ENCODE peak calls at places on chromosomes 16 and 17, in six cellular contexts. One of them, this sample, is unnamed. For H3K4me1 and H3K27me3, the result is how much of the 10 kb centered on the place peaks cover.

GRCh38 chr16:7367309-7367708 is 34.7 kb downstream of the RBFOX1 start:
- DNase-seq in keratinocyte: no peak
- DNase-seq in GM12878: no peak
- DNase-seq in hepatocyte: no peak
- DNase-seq in uterus: no peak
- DNase-seq in left lung: no peak
- DNase-seq in this sample: no peak

GRCh38 chr17:63960006-63960405 is 12.7 kb downstream of the SCN4A start:
- DNase-seq in keratinocyte: no peak
- DNase-seq in GM12878: no peak
- DNase-seq in hepatocyte: no peak
- DNase-seq in uterus: no peak
- DNase-seq in left lung: no peak
- DNase-seq in this sample: no peak

GRCh38 chr17:76075364-76076099 is 951 bp downstream of the GALR2 start:
- DNase-seq in keratinocyte: no peak
- DNase-seq in GM12878: no peak
- DNase-seq in hepatocyte: no peak
- DNase-seq in uterus: no peak
- DNase-seq in left lung: no peak
- DNase-seq in this sample: no peak

GRCh38 chr17:9329251-9329921 is 246.2 kb downstream of the STX8 start:
- DNase-seq in keratinocyte: no peak
- DNase-seq in GM12878: no peak
- DNase-seq in hepatocyte: no peak
- DNase-seq in uterus: no peak
- DNase-seq in left lung: no peak
- DNase-seq in this sample: no peak

GRCh38 chr16:71484006-71484893 is 4.9 kb downstream of the ZNF19 start:
- DNase-seq in keratinocyte: peak
- DNase-seq in GM12878: peak
- DNase-seq in hepatocyte: peak
- DNase-seq in uterus: peak
- DNase-seq in left lung: peak
- DNase-seq in this sample: peak

GRCh38 chr16:83762141-83763024 is 45.4 kb upstream of the HSBP1 start:
- DNase-seq in keratinocyte: no peak
- DNase-seq in GM12878: no peak
- DNase-seq in hepatocyte: no peak
- DNase-seq in uterus: no peak
- DNase-seq in left lung: no peak
- DNase-seq in this sample: no peak

GRCh38 chr16:56300901-56301351 is 109.6 kb downstream of the GNAO1 start:
- DNase-seq in keratinocyte: no peak
- DNase-seq in GM12878: no peak
- DNase-seq in hepatocyte: no peak
- DNase-seq in uterus: no peak
- DNase-seq in left lung: no peak
- DNase-seq in this sample: no peak

GRCh38 chr17:63703029-63703428 is 3.1 kb upstream of the LIMD2 start:
- DNase-seq in keratinocyte: no peak
- DNase-seq in GM12878: no peak
- DNase-seq in hepatocyte: no peak
- DNase-seq in uterus: no peak
- DNase-seq in left lung: no peak
- DNase-seq in this sample: peak

GRCh38 chr17:10754109-10754508 is 24.3 kb upstream of the TMEM220 start:
- DNase-seq in keratinocyte: no peak
- DNase-seq in GM12878: no peak
- DNase-seq in hepatocyte: peak
- DNase-seq in uterus: no peak
- DNase-seq in left lung: no peak
- DNase-seq in this sample: no peak

GRCh38 chr16:22123759-22124490 is 31.6 kb downstream of the VWA3A start:
- DNase-seq in keratinocyte: no peak
- DNase-seq in GM12878: no peak
- DNase-seq in hepatocyte: no peak
- DNase-seq in uterus: no peak
- DNase-seq in left lung: no peak
- DNase-seq in this sample: no peak

GRCh38 chr16:57994778-57995177 is 5.7 kb downstream of the ZNF319 start:
- DNase-seq in keratinocyte: no peak
- DNase-seq in GM12878: no peak
- DNase-seq in hepatocyte: peak
- DNase-seq in uterus: no peak
- DNase-seq in left lung: peak
- DNase-seq in this sample: peak

GRCh38 chr17:44375196-44376017 is 11.8 kb upstream of the FAM171A2 start:
- DNase-seq in keratinocyte: no peak
- DNase-seq in GM12878: no peak
- DNase-seq in hepatocyte: no peak
- DNase-seq in uterus: no peak
- DNase-seq in left lung: no peak
- DNase-seq in this sample: no peak

GRCh38 chr17:28057731-28058246 is 15.3 kb downstream of the NLK start:
- DNase-seq in keratinocyte: no peak
- DNase-seq in GM12878: peak
- DNase-seq in hepatocyte: peak
- DNase-seq in uterus: no peak
- DNase-seq in left lung: no peak
- DNase-seq in this sample: no peak

GRCh38 chr16:4987580-4988374 is 29.6 kb downstream of the SEC14L5 start:
- DNase-seq in keratinocyte: no peak
- DNase-seq in GM12878: no peak
- DNase-seq in hepatocyte: no peak
- DNase-seq in uterus: no peak
- DNase-seq in left lung: no peak
- DNase-seq in this sample: no peak

GRCh38 chr17:63954402-63955063 is 18.2 kb downstream of the SCN4A start:
- DNase-seq in keratinocyte: no peak
- DNase-seq in GM12878: no peak
- DNase-seq in hepatocyte: no peak
- DNase-seq in uterus: no peak
- DNase-seq in left lung: no peak
- DNase-seq in this sample: peak

GRCh38 chr16:20849587-20850390 is 43.5 kb downstream of the REXO5 start:
- DNase-seq in keratinocyte: no peak
- DNase-seq in GM12878: no peak
- DNase-seq in hepatocyte: peak
- DNase-seq in uterus: peak
- DNase-seq in left lung: no peak
- DNase-seq in this sample: peak

GRCh38 chr16:14003119-14003570 is 68.0 kb upstream of the MRTFB start:
- DNase-seq in keratinocyte: no peak
- DNase-seq in GM12878: no peak
- DNase-seq in hepatocyte: peak
- DNase-seq in uterus: peak
- DNase-seq in left lung: peak
- DNase-seq in this sample: peak

GRCh38 chr16:81239722-81240121 is 1.2 kb downstream of the BCO1 start:
- DNase-seq in keratinocyte: no peak
- DNase-seq in GM12878: no peak
- DNase-seq in hepatocyte: no peak
- DNase-seq in uterus: no peak
- DNase-seq in left lung: no peak
- DNase-seq in this sample: no peak

GRCh38 chr16:47060596-47060995 is 83.1 kb downstream of the NETO2 start:
- DNase-seq in keratinocyte: no peak
- DNase-seq in GM12878: no peak
- DNase-seq in hepatocyte: no peak
- DNase-seq in uterus: no peak
- DNase-seq in left lung: no peak
- DNase-seq in this sample: no peak

GRCh38 chr17:80457236-80457856 is 19.1 kb downstream of the NPTX1 start:
- DNase-seq in keratinocyte: no peak
- DNase-seq in GM12878: no peak
- DNase-seq in hepatocyte: no peak
- DNase-seq in uterus: no peak
- DNase-seq in left lung: peak
- DNase-seq in this sample: no peak

GRCh38 chr16:22191966-22192260 is 14.2 kb upstream of the EEF2K start:
- DNase-seq in keratinocyte: no peak
- DNase-seq in GM12878: no peak
- DNase-seq in hepatocyte: peak
- DNase-seq in uterus: no peak
- DNase-seq in left lung: no peak
- DNase-seq in this sample: no peak

GRCh38 chr17:5097101-5097834 is 14.4 kb downstream of the ZNF232 start:
- DNase-seq in keratinocyte: no peak
- DNase-seq in GM12878: no peak
- DNase-seq in hepatocyte: peak
- DNase-seq in uterus: peak
- DNase-seq in left lung: peak
- DNase-seq in this sample: peak

GRCh38 chr16:14179116-14179515 is 108.0 kb downstream of the MRTFB start:
- DNase-seq in keratinocyte: no peak
- DNase-seq in GM12878: no peak
- DNase-seq in hepatocyte: no peak
- DNase-seq in uterus: no peak
- DNase-seq in left lung: no peak
- DNase-seq in this sample: no peak

GRCh38 chr17:7139400-7139799 is 24.8 kb upstream of the ASGR2 start:
- DNase-seq in keratinocyte: no peak
- DNase-seq in GM12878: no peak
- DNase-seq in hepatocyte: no peak
- DNase-seq in uterus: no peak
- DNase-seq in left lung: no peak
- DNase-seq in this sample: no peak

DNA sequence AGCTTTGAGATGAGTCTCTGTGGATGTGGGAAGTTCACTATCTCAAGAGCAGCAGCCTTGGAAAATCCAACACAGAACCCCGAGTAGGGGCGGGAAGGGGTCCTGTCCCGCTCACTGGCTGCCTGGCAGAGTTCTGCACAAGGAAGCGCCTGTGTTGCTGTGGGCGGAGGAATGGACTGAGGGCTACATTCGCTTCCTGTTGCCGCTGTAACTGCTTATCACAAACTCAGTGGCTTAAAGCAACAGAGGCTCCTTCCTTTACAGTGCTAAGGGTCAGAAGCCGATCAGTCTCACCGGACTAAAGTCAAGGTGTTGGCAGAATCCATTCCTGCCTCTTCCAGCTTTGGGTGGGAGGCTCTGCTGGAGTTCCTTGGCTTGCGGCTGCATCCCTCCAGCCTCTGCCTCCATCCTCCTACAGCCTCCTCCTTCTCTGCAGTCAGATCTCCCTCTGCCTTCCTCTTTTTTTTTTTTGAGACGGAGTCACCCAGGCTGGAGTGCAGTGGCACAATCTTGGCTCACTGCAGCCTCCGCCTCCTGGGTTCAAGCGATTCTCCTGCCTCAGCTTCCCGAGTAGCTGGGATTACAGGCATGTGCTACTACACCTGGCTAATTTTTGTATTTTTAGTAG is 305.3 kb downstream of the SEC14L1 start:
- DNase-seq in keratinocyte: no peak
- DNase-seq in GM12878: no peak
- DNase-seq in hepatocyte: peak
- DNase-seq in uterus: no peak
- DNase-seq in left lung: peak
- DNase-seq in this sample: peak
- H3K4me1 ChIP-seq in keratinocyte: under half
- H3K4me1 ChIP-seq in GM12878: half or more
- H3K4me1 ChIP-seq in hepatocyte: half or more
- H3K4me1 ChIP-seq in uterus: under half
- H3K4me1 ChIP-seq in left lung: under half
- H3K4me1 ChIP-seq in this sample: half or more

GRCh38 chr17:74851612-74852236 is 8.0 kb downstream of the GRIN2C start:
- DNase-seq in keratinocyte: no peak
- DNase-seq in GM12878: no peak
- DNase-seq in hepatocyte: no peak
- DNase-seq in uterus: no peak
- DNase-seq in left lung: no peak
- DNase-seq in this sample: peak
- H3K27me3 ChIP-seq in keratinocyte: half or more
- H3K27me3 ChIP-seq in GM12878: under half
- H3K27me3 ChIP-seq in hepatocyte: half or more
- H3K27me3 ChIP-seq in uterus: under half
- H3K27me3 ChIP-seq in left lung: under half
- H3K27me3 ChIP-seq in this sample: under half

DNA sequence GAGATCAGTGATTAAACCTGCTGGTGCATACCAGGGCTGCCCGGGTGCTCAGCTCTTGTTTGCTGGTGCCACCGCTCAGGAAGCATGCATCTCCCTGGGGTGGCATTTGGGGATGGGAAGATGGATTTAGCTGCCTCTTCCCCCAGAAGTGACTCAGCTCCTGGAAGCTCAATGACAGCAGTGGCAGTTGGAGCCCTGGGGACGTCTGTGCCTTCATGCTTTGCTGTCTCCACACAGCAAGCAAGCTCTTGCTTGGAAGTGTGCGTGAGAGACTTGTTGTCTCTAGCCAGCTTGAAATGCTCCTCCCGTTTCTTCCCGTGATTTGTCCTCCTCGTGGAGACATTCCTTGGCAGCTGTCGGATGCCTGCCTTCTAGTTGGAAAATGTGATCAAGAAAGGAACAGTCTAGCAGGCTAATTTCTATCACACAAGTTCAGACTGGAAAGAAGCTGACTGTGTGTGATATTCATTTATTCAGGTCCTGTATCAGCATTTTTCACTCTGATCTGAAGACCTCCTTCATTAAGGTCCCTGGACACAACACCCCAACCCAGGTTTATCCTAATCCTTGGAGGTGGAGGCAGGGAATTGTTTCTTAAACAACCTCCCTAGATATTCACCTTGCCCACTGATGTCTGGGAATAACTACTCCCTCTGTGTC is 73.0 kb downstream of the BMERB1 start:
- DNase-seq in keratinocyte: no peak
- DNase-seq in GM12878: no peak
- DNase-seq in hepatocyte: no peak
- DNase-seq in uterus: peak
- DNase-seq in left lung: no peak
- DNase-seq in this sample: no peak
- H3K27ac ChIP-seq in keratinocyte: no peak
- H3K27ac ChIP-seq in GM12878: no peak
- H3K27ac ChIP-seq in hepatocyte: no peak
- H3K27ac ChIP-seq in uterus: peak
- H3K27ac ChIP-seq in left lung: no peak
- H3K27ac ChIP-seq in this sample: no peak

GRCh38 chr16:49467540-49468372 is 94.2 kb downstream of the C16orf78 start:
- DNase-seq in keratinocyte: no peak
- DNase-seq in GM12878: no peak
- DNase-seq in hepatocyte: no peak
- DNase-seq in uterus: no peak
- DNase-seq in left lung: peak
- DNase-seq in this sample: no peak

GRCh38 chr16:49465661-49466528 is 92.3 kb downstream of the C16orf78 start:
- DNase-seq in keratinocyte: no peak
- DNase-seq in GM12878: no peak
- DNase-seq in hepatocyte: no peak
- DNase-seq in uterus: no peak
- DNase-seq in left lung: no peak
- DNase-seq in this sample: peak

GRCh38 chr16:49464877-49465504 is 91.4 kb downstream of the C16orf78 start:
- DNase-seq in keratinocyte: no peak
- DNase-seq in GM12878: no peak
- DNase-seq in hepatocyte: peak
- DNase-seq in uterus: no peak
- DNase-seq in left lung: peak
- DNase-seq in this sample: no peak

GRCh38 chr16:49466881-49467280 is 93.3 kb downstream of the C16orf78 start:
- DNase-seq in keratinocyte: no peak
- DNase-seq in GM12878: no peak
- DNase-seq in hepatocyte: no peak
- DNase-seq in uterus: no peak
- DNase-seq in left lung: no peak
- DNase-seq in this sample: no peak

GRCh38 chr16:49466529-49466831 is 92.9 kb downstream of the C16orf78 start:
- DNase-seq in keratinocyte: no peak
- DNase-seq in GM12878: no peak
- DNase-seq in hepatocyte: no peak
- DNase-seq in uterus: no peak
- DNase-seq in left lung: no peak
- DNase-seq in this sample: peak
- H3K4me1 ChIP-seq in keratinocyte: under half
- H3K4me1 ChIP-seq in GM12878: under half
- H3K4me1 ChIP-seq in hepatocyte: under half
- H3K4me1 ChIP-seq in uterus: under half
- H3K4me1 ChIP-seq in left lung: under half
- H3K4me1 ChIP-seq in this sample: under half

This sample was measured in Peyer's patch.